ENCODE peak calls at places on chromosomes 6 and 20, in eight cellular contexts. W is choroid plexus epithelial cell, L is fibroblast of pulmonary artery, U is suprapubic skin, X is AG04450, Q is HCT116, S is GM12865, F is brain microvascular endothelial cell. P is an unnamed sample.

GRCh38 chr20:45377191-45377775 is 842 bp downstream of the TP53TG5 start:
- DNase-seq in W (no peak), L (no peak), U (no peak), X (no peak), Q (no peak), S (no peak), F (no peak), P (no peak)

GRCh38 chr6:11202513-11203305 is 29.8 kb downstream of the NEDD9 start:
- DNase-seq in W (peak; percentile 49), L (no peak), U (no peak), X (no peak), Q (no peak), S (no peak), F (no peak), P (no peak)

GRCh38 chr20:7399575-7399974 is 540.7 kb downstream of the HAO1 start:
- DNase-seq in W (no peak), L (no peak), U (no peak), X (no peak), Q (no peak), S (no peak), F (no peak), P (no peak)

GRCh38 chr6:85298553-85298952 is 151.3 kb upstream of the NT5E start:
- DNase-seq in W (no peak), L (no peak), U (no peak), X (no peak), Q (no peak), S (no peak), F (no peak), P (no peak)

GRCh38 chr6:3831741-3832530 is 17.2 kb upstream of the FAM50B start:
- DNase-seq in W (no peak), L (peak; percentile 13), U (no peak), X (no peak), Q (no peak), S (no peak), F (no peak), P (peak; percentile 24)

GRCh38 chr6:144284753-144285547 is at the start of gene UTRN:
- DNase-seq in W (peak; percentile 85), L (peak; percentile 83), U (peak; percentile 90), X (peak; percentile 60), Q (no peak), S (peak; percentile 71), F (peak; percentile 77), P (peak; percentile 84)

GRCh38 chr6:46882622-46883021 is 39.1 kb downstream of the ADGRF5 start:
- DNase-seq in W (no peak), L (no peak), U (no peak), X (no peak), Q (no peak), S (no peak), F (no peak), P (no peak)

GRCh38 chr20:37342231-37343177 is 3.4 kb upstream of the SRC start:
- DNase-seq in W (no peak), L (no peak), U (no peak), X (no peak), Q (no peak), S (peak; percentile 65), F (no peak), P (no peak)

GRCh38 chr6:154358019-154358545 is 1.5 kb upstream of the IPCEF1 start:
- DNase-seq in W (no peak), L (no peak), U (no peak), X (no peak), Q (no peak), S (no peak), F (no peak), P (no peak)

GRCh38 chr20:6623989-6624388 is 143.5 kb upstream of the BMP2 start:
- DNase-seq in W (no peak), L (no peak), U (no peak), X (no peak), Q (no peak), S (peak; percentile 18), F (no peak), P (no peak)

GRCh38 chr6:107108201-107108890 is 7.0 kb downstream of the BEND3 start:
- DNase-seq in W (no peak), L (no peak), U (no peak), X (no peak), Q (no peak), S (no peak), F (peak; percentile 55), P (no peak)

GRCh38 chr6:56757585-56757984 is 114.9 kb upstream of the DST start:
- DNase-seq in W (peak; percentile 87), L (peak; percentile 80), U (no peak), X (no peak), Q (no peak), S (peak; percentile 74), F (no peak), P (peak; percentile 76)

GRCh38 chr6:21352131-21352530 is 241.4 kb upstream of the SOX4 start:
- DNase-seq in W (no peak), L (no peak), U (no peak), X (no peak), Q (no peak), S (no peak), F (no peak), P (no peak)

GRCh38 chr6:107618672-107619071 is 128.8 kb downstream of the SOBP start:
- DNase-seq in W (no peak), L (no peak), U (no peak), X (no peak), Q (no peak), S (peak; percentile 93), F (no peak), P (no peak)

GRCh38 chr6:72720464-72720863 is 98.6 kb downstream of the KCNQ5 start:
- DNase-seq in W (peak; percentile 1), L (peak; percentile 44), U (no peak), X (no peak), Q (no peak), S (no peak), F (peak; percentile 47), P (peak; percentile 67)

GRCh38 chr20:47350691-47351545 is 5.6 kb downstream of the ZMYND8 start:
- DNase-seq in W (no peak), L (no peak), U (no peak), X (no peak), Q (no peak), S (no peak), F (no peak), P (no peak)

GRCh38 chr20:47347661-47348462 is 8.6 kb downstream of the ZMYND8 start:
- DNase-seq in W (peak; percentile 60), L (no peak), U (no peak), X (no peak), Q (no peak), S (no peak), F (no peak), P (no peak)

GRCh38 chr20:47350181-47350550 is 6.3 kb downstream of the ZMYND8 start:
- DNase-seq in W (no peak), L (no peak), U (no peak), X (no peak), Q (no peak), S (peak; percentile 54), F (no peak), P (no peak)

GRCh38 chr20:47348539-47349142 is 7.9 kb downstream of the ZMYND8 start:
- DNase-seq in W (no peak), L (peak; percentile 49), U (no peak), X (no peak), Q (no peak), S (no peak), F (no peak), P (no peak)

DNA sequence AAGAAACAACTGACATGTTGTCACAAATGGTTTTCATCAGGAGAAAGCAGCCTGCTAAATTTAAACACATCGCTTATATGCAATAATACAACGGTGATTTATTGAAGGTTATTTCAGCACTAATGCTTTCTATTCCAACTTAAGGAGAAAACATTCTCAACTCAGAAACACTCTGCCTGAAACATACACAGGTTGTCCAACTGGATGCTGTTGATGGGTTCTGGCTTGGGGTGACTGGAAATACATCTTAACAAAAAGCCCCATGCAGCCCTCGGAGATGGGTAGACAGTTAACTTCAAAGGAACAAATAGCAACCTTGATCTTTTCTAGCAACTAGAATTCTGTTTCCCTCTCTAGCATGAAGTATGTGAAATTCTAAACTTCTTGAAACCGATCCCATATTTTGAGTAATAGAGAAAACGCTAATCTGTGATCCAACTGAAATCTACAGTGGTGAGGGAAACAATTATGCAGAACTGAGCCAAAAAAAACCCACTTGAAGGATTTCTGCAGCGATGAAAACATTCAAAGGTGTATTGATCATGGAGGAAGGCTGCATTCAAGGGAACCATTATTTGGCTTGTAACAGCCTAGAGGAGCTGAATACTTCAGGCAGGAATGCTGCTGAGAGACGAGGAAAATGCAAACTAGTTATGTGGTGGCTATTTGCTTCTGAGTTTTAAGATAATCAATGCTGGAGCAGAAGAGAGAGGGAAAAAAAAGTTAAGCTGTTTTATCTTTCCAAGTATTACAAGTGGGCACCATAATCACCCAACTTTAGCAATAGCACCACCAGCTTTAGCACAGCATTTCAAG is 6.9 kb downstream of the ZMYND8 start:
- DNase-seq in W (peak; percentile 67), L (peak; percentile 52), U (no peak), X (no peak), Q (no peak), S (no peak), F (no peak), P (peak; percentile 79)
- H3K4me3 ChIP-seq in W (peak overlapping the region; percentile 0), L (peak overlapping the region; percentile 63), U (no peak overlapping the region), X (peak overlapping the region; percentile 21), Q (no peak overlapping the region), S (peak overlapping the region; percentile 67), F (no peak overlapping the region), P (peak overlapping the region; percentile 29)

GRCh38 chr20:16589623-16590022 is 16.4 kb upstream of the KIF16B start:
- DNase-seq in W (no peak), L (no peak), U (no peak), X (no peak), Q (no peak), S (no peak), F (no peak), P (no peak)
- TF ChIP-seq CTCF in W (no peak), L (no peak), U (no peak), X (no peak), Q (no peak), S (no peak), F (no peak), P (no peak)

GRCh38 chr6:167094436-167094819 is 28.5 kb upstream of the CCR6 start:
- DNase-seq in W (no peak), L (peak; percentile 16), U (no peak), X (no peak), Q (no peak), S (no peak), F (peak; percentile 5), P (peak; percentile 39)
- H3K4me3 ChIP-seq in W (no peak overlapping the region), L (no peak overlapping the region), U (no peak overlapping the region), X (no peak overlapping the region), Q (no peak overlapping the region), S (peak overlapping the region; percentile 59), F (no peak overlapping the region), P (no peak overlapping the region)

GRCh38 chr6:135877666-135878065 is 26.2 kb downstream of the PDE7B start:
- DNase-seq in W (no peak), L (no peak), U (no peak), X (no peak), Q (no peak), S (no peak), F (no peak), P (no peak)

GRCh38 chr6:135880066-135880972 is 28.8 kb downstream of the PDE7B start:
- DNase-seq in W (peak; percentile 91), L (peak; percentile 46), U (no peak), X (no peak), Q (no peak), S (peak; percentile 77), F (peak; percentile 80), P (peak; percentile 65)

GRCh38 chr6:135871878-135872277 is 20.4 kb downstream of the PDE7B start:
- DNase-seq in W (peak; percentile 72), L (peak; percentile 63), U (no peak), X (no peak), Q (no peak), S (no peak), F (peak; percentile 38), P (peak; percentile 72)

GRCh38 chr6:135875446-135875845 is 23.9 kb downstream of the PDE7B start:
- DNase-seq in W (peak; percentile 69), L (peak; percentile 72), U (no peak), X (no peak), Q (no peak), S (no peak), F (no peak), P (peak; percentile 81)

GRCh38 chr6:135876048-135876447 is 24.5 kb downstream of the PDE7B start:
- DNase-seq in W (no peak), L (no peak), U (no peak), X (no peak), Q (no peak), S (no peak), F (no peak), P (no peak)
- TF ChIP-seq CTCF in W (no peak), L (no peak), U (no peak), X (no peak), Q (no peak), S (no peak), F (no peak), P (no peak)

P was measured in fibroblast of the aortic adventitia.